ENCODE peak calls at places on chromosome 21, in five cellular contexts. One of them, this sample, is unnamed.

GRCh38 chr21:25562660-25563059 is 44.6 kb downstream of the MRPL39 start:
- DNase-seq in H9: no peak
- DNase-seq in IMR-90: no peak
- DNase-seq in fibroblast of lung: peak
- DNase-seq in HCT116: no peak
- DNase-seq in this sample: no peak

GRCh38 chr21:19256934-19257660 is 853.5 kb upstream of the TMPRSS15 start:
- DNase-seq in H9: no peak
- DNase-seq in IMR-90: no peak
- DNase-seq in fibroblast of lung: no peak
- DNase-seq in HCT116: no peak
- DNase-seq in this sample: no peak

GRCh38 chr21:15560383-15561056 is 169.3 kb upstream of the USP25 start:
- DNase-seq in H9: no peak
- DNase-seq in IMR-90: no peak
- DNase-seq in fibroblast of lung: no peak
- DNase-seq in HCT116: no peak
- DNase-seq in this sample: no peak

GRCh38 chr21:26164311-26164710 is 6.3 kb downstream of the APP start:
- DNase-seq in H9: no peak
- DNase-seq in IMR-90: no peak
- DNase-seq in fibroblast of lung: no peak
- DNase-seq in HCT116: no peak
- DNase-seq in this sample: no peak

GRCh38 chr21:14273736-14274538 is 58.0 kb downstream of the RBM11 start:
- DNase-seq in H9: peak
- DNase-seq in IMR-90: no peak
- DNase-seq in fibroblast of lung: no peak
- DNase-seq in HCT116: no peak
- DNase-seq in this sample: peak

GRCh38 chr21:26032263-26032662 is 138.3 kb downstream of the APP start:
- DNase-seq in H9: no peak
- DNase-seq in IMR-90: no peak
- DNase-seq in fibroblast of lung: no peak
- DNase-seq in HCT116: no peak
- DNase-seq in this sample: no peak

GRCh38 chr21:39935716-39936115 is 68.5 kb downstream of the PCP4 start:
- DNase-seq in H9: no peak
- DNase-seq in IMR-90: no peak
- DNase-seq in fibroblast of lung: no peak
- DNase-seq in HCT116: no peak
- DNase-seq in this sample: no peak

GRCh38 chr21:36990508-36991205 is 15.8 kb upstream of the RIPPLY3 start:
- DNase-seq in H9: peak
- DNase-seq in IMR-90: no peak
- DNase-seq in fibroblast of lung: no peak
- DNase-seq in HCT116: no peak
- DNase-seq in this sample: no peak

GRCh38 chr21:15520811-15521643 is 208.8 kb upstream of the USP25 start:
- DNase-seq in H9: no peak
- DNase-seq in IMR-90: peak
- DNase-seq in fibroblast of lung: no peak
- DNase-seq in HCT116: no peak
- DNase-seq in this sample: no peak

GRCh38 chr21:35208117-35208516 is 159.0 kb upstream of the RUNX1 start:
- DNase-seq in H9: no peak
- DNase-seq in IMR-90: no peak
- DNase-seq in fibroblast of lung: no peak
- DNase-seq in HCT116: no peak
- DNase-seq in this sample: no peak

GRCh38 chr21:25243809-25244208 is 363.5 kb downstream of the MRPL39 start:
- DNase-seq in H9: no peak
- DNase-seq in IMR-90: no peak
- DNase-seq in fibroblast of lung: peak
- DNase-seq in HCT116: no peak
- DNase-seq in this sample: no peak

GRCh38 chr21:33640697-33641338 is 723 bp downstream of the CRYZL1 start:
- DNase-seq in H9: no peak
- DNase-seq in IMR-90: peak
- DNase-seq in fibroblast of lung: peak
- DNase-seq in HCT116: peak
- DNase-seq in this sample: peak

GRCh38 chr21:37671381-37671780 is 244.9 kb downstream of the KCNJ6 start:
- DNase-seq in H9: no peak
- DNase-seq in IMR-90: no peak
- DNase-seq in fibroblast of lung: no peak
- DNase-seq in HCT116: no peak
- DNase-seq in this sample: no peak

GRCh38 chr21:35860181-35860869 is 200.0 kb downstream of the SETD4 start:
- DNase-seq in H9: no peak
- DNase-seq in IMR-90: no peak
- DNase-seq in fibroblast of lung: no peak
- DNase-seq in HCT116: no peak
- DNase-seq in this sample: no peak

GRCh38 chr21:29989634-29990234 is 49.9 kb upstream of the GRIK1 start:
- DNase-seq in H9: no peak
- DNase-seq in IMR-90: no peak
- DNase-seq in fibroblast of lung: peak
- DNase-seq in HCT116: no peak
- DNase-seq in this sample: no peak

GRCh38 chr21:33966324-33966949 is 50.8 kb upstream of the ATP5PO start:
- DNase-seq in H9: no peak
- DNase-seq in IMR-90: no peak
- DNase-seq in fibroblast of lung: no peak
- DNase-seq in HCT116: no peak
- DNase-seq in this sample: no peak

GRCh38 chr21:34994646-34995631 is 54.2 kb downstream of the RUNX1 start:
- DNase-seq in H9: no peak
- DNase-seq in IMR-90: no peak
- DNase-seq in fibroblast of lung: no peak
- DNase-seq in HCT116: no peak
- DNase-seq in this sample: no peak

GRCh38 chr21:15084668-15085067 is 19.9 kb upstream of the NRIP1 start:
- DNase-seq in H9: no peak
- DNase-seq in IMR-90: no peak
- DNase-seq in fibroblast of lung: no peak
- DNase-seq in HCT116: no peak
- DNase-seq in this sample: no peak

DNA sequence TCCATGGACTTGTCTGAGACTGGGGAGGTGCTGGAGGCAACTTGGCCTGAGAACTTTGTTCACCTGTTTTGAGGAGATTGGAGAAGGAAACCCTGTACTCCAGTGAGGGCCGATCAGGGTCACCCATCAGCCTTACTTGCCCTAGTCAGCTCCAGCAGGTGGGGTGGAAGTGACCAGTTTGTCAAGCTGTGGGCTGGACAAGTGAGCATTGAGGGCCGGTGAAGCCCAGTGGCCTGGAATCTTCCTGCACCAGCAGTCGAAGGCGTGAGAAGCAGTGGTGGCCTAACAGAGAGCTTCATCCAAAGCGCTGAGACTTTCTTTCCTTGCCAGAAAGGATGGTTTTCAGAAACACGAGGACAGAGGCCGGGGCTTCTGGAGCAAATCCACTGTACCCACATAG is 9.6 kb downstream of the SLC37A1 start:
- DNase-seq in H9: no peak
- DNase-seq in IMR-90: no peak
- DNase-seq in fibroblast of lung: no peak
- DNase-seq in HCT116: no peak
- DNase-seq in this sample: no peak
- H3K9ac ChIP-seq in H9: no peak
- H3K9ac ChIP-seq in IMR-90: no peak
- H3K9ac ChIP-seq in fibroblast of lung: no peak
- H3K9ac ChIP-seq in HCT116: no peak
- H3K9ac ChIP-seq in this sample: peak

DNA sequence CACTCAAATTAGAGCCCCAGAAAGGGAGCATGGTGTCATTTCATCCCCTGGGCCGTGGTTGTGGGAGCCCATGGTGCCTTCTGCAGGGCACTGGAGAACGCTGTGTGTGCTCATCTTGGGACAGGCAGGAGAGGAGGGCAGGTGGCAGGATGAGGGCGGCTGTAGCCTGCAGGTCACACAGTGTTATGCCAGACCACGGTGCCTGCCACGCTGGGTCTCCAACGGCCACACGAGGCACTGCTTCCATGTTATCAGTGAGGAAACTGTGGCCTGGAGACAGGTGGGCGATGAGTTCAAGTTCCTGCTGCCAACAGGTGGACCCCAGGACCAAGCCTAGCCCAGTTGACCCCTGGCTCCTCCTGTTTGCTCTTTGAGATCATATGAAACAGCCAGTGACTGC is 21.0 kb downstream of the ABCG1 start:
- DNase-seq in H9: no peak
- DNase-seq in IMR-90: no peak
- DNase-seq in fibroblast of lung: no peak
- DNase-seq in HCT116: no peak
- DNase-seq in this sample: no peak
- H3K27ac ChIP-seq in H9: no peak
- H3K27ac ChIP-seq in IMR-90: no peak
- H3K27ac ChIP-seq in fibroblast of lung: no peak
- H3K27ac ChIP-seq in HCT116: no peak
- H3K27ac ChIP-seq in this sample: no peak

GRCh38 chr21:21196848-21197247 is 198.6 kb downstream of the NCAM2 start:
- DNase-seq in H9: no peak
- DNase-seq in IMR-90: no peak
- DNase-seq in fibroblast of lung: no peak
- DNase-seq in HCT116: no peak
- DNase-seq in this sample: no peak

GRCh38 chr21:21200103-21200938 is 202.1 kb downstream of the NCAM2 start:
- DNase-seq in H9: no peak
- DNase-seq in IMR-90: peak
- DNase-seq in fibroblast of lung: peak
- DNase-seq in HCT116: no peak
- DNase-seq in this sample: peak

GRCh38 chr21:21200939-21201610 is 202.9 kb downstream of the NCAM2 start:
- DNase-seq in H9: no peak
- DNase-seq in IMR-90: peak
- DNase-seq in fibroblast of lung: peak
- DNase-seq in HCT116: no peak
- DNase-seq in this sample: no peak

GRCh38 chr21:21196087-21196486 is 197.9 kb downstream of the NCAM2 start:
- DNase-seq in H9: no peak
- DNase-seq in IMR-90: peak
- DNase-seq in fibroblast of lung: no peak
- DNase-seq in HCT116: no peak
- DNase-seq in this sample: no peak

DNA sequence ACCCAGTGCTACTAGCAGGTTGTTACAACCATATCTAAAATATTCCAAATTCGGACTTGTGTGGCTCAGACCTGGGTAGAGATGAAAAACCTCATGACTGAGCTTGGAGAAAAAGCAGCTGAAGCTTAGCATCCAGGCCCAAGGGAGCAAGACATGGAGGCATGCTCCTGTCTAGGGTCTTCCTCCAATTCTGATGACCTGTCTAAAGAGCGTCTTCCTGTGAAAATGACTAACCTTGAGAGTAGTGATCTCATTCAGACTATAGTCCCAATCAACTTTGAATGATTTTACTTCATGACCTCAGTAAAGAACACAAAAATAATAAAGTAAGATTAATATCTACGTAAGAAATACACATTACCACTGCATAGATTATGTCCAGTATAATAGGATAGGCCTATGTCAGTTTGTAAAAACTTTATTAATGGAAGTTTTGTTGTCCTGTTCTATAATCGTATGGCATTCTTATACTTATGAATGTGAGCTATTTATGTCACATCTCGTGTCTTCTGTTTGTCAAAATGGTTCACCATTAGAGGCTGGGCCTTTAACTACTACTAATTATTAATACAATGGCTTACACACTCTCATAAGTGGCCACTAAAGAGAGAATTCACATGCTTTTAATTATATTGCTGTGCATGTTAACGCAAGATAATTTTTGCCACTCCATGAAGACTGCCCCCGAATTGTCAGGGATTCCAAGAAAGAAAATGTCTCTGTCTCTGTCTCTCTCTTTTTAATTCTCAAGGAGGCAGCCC is 201.3 kb downstream of the NCAM2 start:
- DNase-seq in H9: no peak
- DNase-seq in IMR-90: no peak
- DNase-seq in fibroblast of lung: no peak
- DNase-seq in HCT116: no peak
- DNase-seq in this sample: no peak
- H3K9ac ChIP-seq in H9: no peak
- H3K9ac ChIP-seq in IMR-90: no peak
- H3K9ac ChIP-seq in fibroblast of lung: no peak
- H3K9ac ChIP-seq in HCT116: no peak
- H3K9ac ChIP-seq in this sample: no peak

DNA sequence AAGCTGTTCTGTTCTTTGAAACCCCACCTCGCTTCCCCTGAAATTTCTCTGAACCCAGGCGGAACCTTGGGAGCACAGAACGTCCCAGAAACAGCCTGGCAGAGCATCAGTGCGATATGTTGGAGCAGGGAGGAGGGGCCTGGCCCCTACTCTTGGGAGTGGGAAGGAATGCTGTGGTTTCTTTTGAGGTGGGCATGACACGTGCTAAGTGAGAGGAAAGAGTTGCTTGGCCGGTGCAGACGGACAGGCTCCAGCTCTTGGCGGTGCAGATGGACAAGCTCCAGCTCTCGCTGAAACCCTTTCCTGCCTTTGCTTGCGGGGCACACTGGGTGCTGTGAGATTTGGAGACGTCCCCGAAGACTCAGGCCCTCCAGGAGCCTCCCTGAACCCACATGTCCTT is 15.9 kb downstream of the PDXK start:
- DNase-seq in H9: no peak
- DNase-seq in IMR-90: peak
- DNase-seq in fibroblast of lung: peak
- DNase-seq in HCT116: no peak
- DNase-seq in this sample: no peak
- H3K27ac ChIP-seq in H9: no peak
- H3K27ac ChIP-seq in IMR-90: no peak
- H3K27ac ChIP-seq in fibroblast of lung: peak
- H3K27ac ChIP-seq in HCT116: no peak
- H3K27ac ChIP-seq in this sample: peak

DNA sequence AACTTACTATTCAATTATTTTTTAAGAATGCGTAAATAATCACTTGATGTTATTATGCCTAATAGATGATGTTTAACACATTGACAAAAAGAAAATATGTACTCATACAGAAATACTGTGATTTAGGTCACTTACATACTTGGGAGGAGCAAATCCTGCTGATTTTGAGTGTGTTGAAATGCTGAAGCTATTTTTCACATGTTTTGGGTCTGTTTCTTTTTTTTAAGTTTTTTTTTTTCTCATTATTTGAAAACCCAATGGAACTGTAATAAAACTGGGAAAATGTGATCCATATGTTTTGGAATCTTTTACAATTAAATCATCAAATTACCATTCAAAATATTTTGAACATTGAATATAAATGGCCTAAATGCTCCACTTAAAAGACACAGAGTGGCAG is 366.2 kb upstream of the ADAMTS5 start:
- DNase-seq in H9: no peak
- DNase-seq in IMR-90: no peak
- DNase-seq in fibroblast of lung: no peak
- DNase-seq in HCT116: no peak
- DNase-seq in this sample: no peak
- H3K9ac ChIP-seq in H9: no peak
- H3K9ac ChIP-seq in IMR-90: no peak
- H3K9ac ChIP-seq in fibroblast of lung: no peak
- H3K9ac ChIP-seq in HCT116: no peak
- H3K9ac ChIP-seq in this sample: no peak

GRCh38 chr21:32278518-32279376 is at the start of gene MIS18A:
- DNase-seq in H9: peak
- DNase-seq in IMR-90: peak
- DNase-seq in fibroblast of lung: peak
- DNase-seq in HCT116: peak
- DNase-seq in this sample: peak
- H3K27ac ChIP-seq in H9: no peak
- H3K27ac ChIP-seq in IMR-90: peak
- H3K27ac ChIP-seq in fibroblast of lung: peak
- H3K27ac ChIP-seq in HCT116: peak
- H3K27ac ChIP-seq in this sample: no peak